ENCODE peak calls at places on chromosomes 11 and 22, in ten cellular contexts. I, U, R, X, P, C, D, J, Q and B are unnamed samples.

GRCh38 chr11:47260366-47260765 is 2.6 kb downstream of the NR1H3 start:
- DNase-seq in D (no peak), J (no peak), Q (no peak), P (no peak), C (no peak), U (no peak), I (no peak), R (no peak), X (no peak), B (no peak)

GRCh38 chr11:120147094-120147949 is 9.4 kb upstream of the TRIM29 start:
- DNase-seq in R (no peak), U (no peak), P (no peak), X (no peak), D (no peak), I (no peak), C (no peak), Q (no peak), J (peak), B (no peak)

GRCh38 chr11:108985611-108986279 is 320.9 kb downstream of the DDX10 start:
- DNase-seq in D (no peak), C (peak), Q (no peak), R (no peak), I (peak), X (no peak), U (peak), J (no peak), P (peak), B (no peak)

GRCh38 chr11:68688881-68689280 is 4.5 kb downstream of the GAL start:
- DNase-seq in R (no peak), I (no peak), J (no peak), D (no peak), Q (no peak), X (no peak), C (no peak), P (no peak), U (no peak), B (no peak)

GRCh38 chr11:35260342-35260985 is 121.5 kb downstream of the CD44 start:
- DNase-seq in X (no peak), Q (no peak), I (peak), R (no peak), U (peak), J (peak), P (peak), C (peak), D (no peak), B (no peak)

GRCh38 chr11:72703281-72704008 is 29.2 kb upstream of the PDE2A start:
- DNase-seq in P (peak), R (no peak), X (peak), C (peak), I (peak), Q (no peak), J (no peak), D (no peak), U (peak), B (no peak)

GRCh38 chr11:66076561-66076960 is 6.5 kb downstream of the PACS1 start:
- DNase-seq in P (no peak), C (peak), D (no peak), R (no peak), U (peak), Q (no peak), X (no peak), J (no peak), I (no peak), B (no peak)

GRCh38 chr22:23756891-23757290 is 2.7 kb upstream of the VPREB3 start:
- DNase-seq in P (no peak), R (no peak), U (no peak), D (no peak), J (no peak), Q (peak), I (no peak), C (no peak), X (no peak), B (no peak)

GRCh38 chr22:47190276-47190956 is 428.0 kb downstream of the TBC1D22A start:
- DNase-seq in P (no peak), C (no peak), J (peak), Q (no peak), D (no peak), R (no peak), U (no peak), X (peak), I (no peak), B (no peak)

GRCh38 chr11:34302046-34302921 is 55.5 kb downstream of the ABTB2 start:
- DNase-seq in J (no peak), R (no peak), C (peak), P (peak), D (peak), I (peak), U (peak), X (no peak), Q (no peak), B (no peak)

GRCh38 chr11:66420671-66421476 is at the start of gene NPAS4:
- DNase-seq in U (no peak), R (no peak), J (no peak), C (no peak), P (no peak), Q (peak), I (no peak), D (no peak), X (no peak), B (no peak)

GRCh38 chr11:1221848-1222311 is 986 bp upstream of the MUC5B start:
- DNase-seq in C (no peak), Q (no peak), I (no peak), P (no peak), J (peak), R (no peak), U (no peak), X (no peak), D (no peak), B (no peak)

GRCh38 chr11:84012171-84012826 is 726.1 kb upstream of the CCDC90B start:
- DNase-seq in P (peak), J (no peak), R (no peak), I (no peak), Q (no peak), X (no peak), D (no peak), U (no peak), C (no peak), B (no peak)

GRCh38 chr11:72578051-72578450 is 96.2 kb downstream of the PDE2A start:
- DNase-seq in J (peak), P (no peak), I (no peak), X (no peak), D (no peak), U (no peak), C (no peak), R (no peak), Q (no peak), B (no peak)

GRCh38 chr11:120336641-120337132 is 474 bp downstream of the ARHGEF12 start:
- DNase-seq in C (no peak), J (no peak), R (no peak), Q (peak), P (peak), I (peak), X (peak), D (no peak), U (peak), B (no peak)

GRCh38 chr22:42433754-42434153 is 1.6 kb upstream of the NFAM1 start:
- DNase-seq in I (no peak), D (no peak), U (no peak), R (no peak), X (no peak), C (no peak), P (no peak), J (no peak), Q (no peak), B (no peak)

GRCh38 chr11:45543808-45544422 is 121.5 kb downstream of the CHST1 start:
- DNase-seq in U (peak), R (no peak), C (peak), X (no peak), D (no peak), Q (peak), I (peak), J (no peak), P (no peak), B (no peak)

DNA sequence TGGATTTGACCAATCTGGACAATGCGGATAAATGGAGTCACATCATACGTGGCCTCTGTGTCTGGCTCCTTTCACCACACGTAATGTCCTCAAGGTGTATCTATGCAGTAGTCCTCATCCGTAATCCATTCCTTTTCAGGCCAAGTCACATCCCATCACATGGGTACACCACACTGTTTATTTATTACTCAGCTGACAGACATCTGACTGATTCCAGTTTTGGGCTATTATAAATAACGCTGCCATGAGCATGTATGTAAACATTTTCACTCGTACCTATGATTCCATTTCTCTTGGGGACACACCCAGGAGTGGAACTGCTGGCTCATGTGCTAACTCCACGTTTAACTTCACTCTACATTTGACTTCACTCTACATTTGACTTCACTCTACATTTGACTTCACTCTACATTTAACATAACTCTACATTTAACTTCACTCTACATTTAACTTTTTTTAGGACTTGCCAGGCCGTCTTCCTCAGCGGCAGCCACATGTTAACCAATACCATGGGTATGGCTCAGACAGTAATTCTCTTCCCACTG is 52.1 kb downstream of the SHANK2 start:
- DNase-seq in C (no peak), U (no peak), P (no peak), J (no peak), D (no peak), I (no peak), Q (no peak), R (no peak), X (no peak), B (no peak)
- H3K4me3 ChIP-seq in C (no peak), U (no peak), P (no peak), J (no peak), D (no peak), I (no peak), Q (no peak), R (no peak), X (no peak), B (no peak)

GRCh38 chr11:128563308-128563707 is 24.1 kb downstream of the ETS1 start:
- DNase-seq in U (no peak), R (no peak), I (no peak), P (no peak), D (no peak), C (no peak), Q (no peak), J (no peak), X (no peak), B (no peak)

GRCh38 chr11:128563942-128564641 is 23.3 kb downstream of the ETS1 start:
- DNase-seq in J (no peak), R (no peak), I (no peak), Q (no peak), P (no peak), C (no peak), U (no peak), X (no peak), D (no peak), B (no peak)

GRCh38 chr11:128567130-128567529 is 20.2 kb downstream of the ETS1 start:
- DNase-seq in P (no peak), J (no peak), U (no peak), D (no peak), X (no peak), Q (no peak), C (no peak), I (no peak), R (no peak), B (no peak)

GRCh38 chr11:128565881-128566280 is 21.5 kb downstream of the ETS1 start:
- DNase-seq in I (no peak), P (no peak), U (no peak), J (peak), R (no peak), C (no peak), Q (no peak), D (no peak), X (no peak), B (no peak)

GRCh38 chr11:128564642-128565245 is 22.6 kb downstream of the ETS1 start:
- DNase-seq in U (no peak), R (no peak), X (no peak), P (no peak), I (no peak), C (no peak), J (no peak), Q (no peak), D (no peak), B (no peak)
- H3K4me3 ChIP-seq in U (no peak), R (no peak), X (no peak), P (no peak), I (no peak), C (no peak), J (no peak), Q (no peak), D (no peak), B (no peak)

GRCh38 chr11:100689141-100689540 is 2.1 kb downstream of the ARHGAP42 start:
- DNase-seq in J (no peak), X (no peak), R (no peak), C (no peak), Q (no peak), U (peak), D (no peak), P (no peak), I (no peak), B (no peak)

GRCh38 chr11:100684101-100685065 is 2.7 kb upstream of the ARHGAP42 start:
- DNase-seq in P (peak), X (no peak), J (no peak), C (no peak), D (peak), U (no peak), Q (no peak), I (peak), R (no peak), B (no peak)

GRCh38 chr11:100687032-100687629 is at the start of gene ARHGAP42:
- DNase-seq in Q (peak), P (peak), I (peak), J (peak), R (no peak), C (peak), D (peak), X (peak), U (peak), B (no peak)

GRCh38 chr11:100687630-100688395 is 725 bp downstream of the ARHGAP42 start:
- DNase-seq in Q (peak), R (no peak), C (peak), D (peak), U (peak), P (peak), I (peak), J (peak), X (peak), B (no peak)

DNA sequence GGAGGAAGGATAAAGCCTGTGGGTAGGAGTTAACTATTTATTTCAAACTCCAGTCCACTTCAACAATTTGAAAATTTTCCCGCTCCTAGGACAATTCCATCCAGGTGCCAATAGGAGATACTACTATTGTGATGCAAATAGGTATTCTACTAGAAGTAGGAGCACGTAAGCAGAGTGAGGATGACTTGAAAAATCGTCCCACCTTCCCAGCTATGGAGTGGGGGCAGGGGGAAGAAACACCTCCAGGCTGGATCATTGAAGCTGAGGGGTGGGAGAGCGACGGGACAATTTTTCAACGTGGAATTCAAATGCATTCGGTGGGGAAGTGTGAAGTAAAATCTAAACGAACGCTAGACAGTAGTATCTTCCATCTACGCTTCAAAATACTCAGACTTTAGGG is 612 bp upstream of the ARHGAP42 start:
- DNase-seq in C (no peak), X (no peak), U (no peak), R (no peak), I (no peak), P (no peak), J (no peak), D (no peak), Q (peak), B (no peak)
- H3K4me3 ChIP-seq in C (peak), X (peak), U (peak), R (peak), I (peak), P (peak), J (no peak), D (peak), Q (peak), B (no peak)

DNA sequence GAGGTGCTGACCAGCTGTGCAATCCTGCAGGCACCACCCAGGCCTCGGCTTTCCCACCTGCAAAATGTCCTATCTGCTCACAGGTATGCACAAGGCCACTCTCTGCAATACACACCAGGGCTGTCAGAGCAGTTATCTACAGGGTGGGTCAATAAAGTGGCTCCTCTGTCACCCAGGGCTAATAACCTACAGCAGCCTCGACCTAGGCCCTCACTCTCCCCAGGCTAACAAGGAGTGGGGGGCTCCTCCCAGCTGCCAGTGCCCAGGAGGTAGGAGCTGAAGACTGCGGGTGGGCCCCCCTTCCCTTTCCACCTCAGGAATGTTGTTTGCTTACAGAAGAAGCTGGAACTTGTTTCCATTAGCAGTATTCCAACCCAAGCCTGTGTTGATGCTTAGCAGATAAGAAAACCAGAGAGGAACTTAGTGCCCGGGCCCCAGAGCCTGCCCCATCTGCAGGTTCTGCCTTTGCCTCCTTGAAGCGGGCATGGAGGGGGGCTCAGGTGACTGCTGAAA is 26.8 kb downstream of the MYH9 start:
- DNase-seq in C (peak), I (no peak), P (no peak), X (no peak), J (no peak), U (no peak), D (no peak), R (no peak), Q (peak), B (no peak)
- H3K4me3 ChIP-seq in C (no peak), I (no peak), P (no peak), X (no peak), J (no peak), U (no peak), D (no peak), R (peak), Q (peak), B (peak)

DNA sequence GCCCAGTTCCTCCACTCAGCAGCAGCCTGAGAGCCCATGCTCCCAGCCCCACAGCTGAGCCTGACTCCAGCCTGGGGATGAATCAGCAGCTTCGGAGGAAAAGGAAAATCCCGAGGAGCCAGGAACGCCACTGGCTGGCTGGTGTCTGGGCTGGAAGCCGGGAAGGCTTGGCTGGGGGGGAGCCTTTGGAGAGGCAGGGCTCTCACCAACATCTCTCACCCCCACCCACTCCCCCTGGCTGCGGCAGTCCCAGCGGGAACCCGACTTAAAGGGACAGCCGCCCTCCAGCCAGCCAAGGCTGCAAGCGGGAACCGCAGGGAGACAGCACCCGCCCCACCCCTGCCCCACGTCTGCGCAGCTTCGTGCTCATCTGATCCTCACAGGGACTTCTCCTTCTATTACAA is 28.4 kb downstream of the KIAA0930 start:
- DNase-seq in X (peak), U (peak), R (peak), J (peak), I (peak), D (no peak), C (peak), Q (peak), P (peak), B (no peak)
- H3K4me3 ChIP-seq in X (peak), U (peak), R (peak), J (no peak), I (peak), D (no peak), C (peak), Q (no peak), P (peak), B (no peak)

DNA sequence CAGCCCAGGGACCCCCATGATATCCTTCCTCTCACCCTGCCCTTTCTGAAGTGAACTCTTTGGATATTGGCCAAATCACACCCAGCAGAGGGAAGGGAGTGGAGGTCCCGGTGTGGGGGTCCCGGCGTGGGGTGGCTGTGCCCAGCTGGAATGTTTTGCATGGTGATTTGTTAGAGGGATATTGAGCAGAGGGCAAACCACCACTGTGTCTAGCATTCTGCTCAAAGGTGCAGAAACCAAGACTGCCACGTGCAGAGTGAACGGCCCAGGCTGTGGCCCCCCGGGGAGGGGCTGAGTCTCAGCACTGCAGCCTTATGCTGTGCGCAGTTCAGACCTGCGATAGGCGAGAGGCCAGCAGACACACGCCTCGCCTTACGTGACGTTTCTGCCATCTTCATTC is 7.9 kb upstream of the BID start:
- DNase-seq in X (no peak), I (no peak), R (no peak), C (no peak), U (no peak), D (peak), P (no peak), J (no peak), Q (no peak), B (no peak)
- H3K4me3 ChIP-seq in X (no peak), I (no peak), R (no peak), C (no peak), U (no peak), D (no peak), P (no peak), J (no peak), Q (no peak), B (no peak)

GRCh38 chr11:96470521-96470920 is 80.7 kb downstream of the JRKL start:
- DNase-seq in Q (no peak), U (no peak), X (no peak), R (no peak), D (no peak), I (peak), P (no peak), C (no peak), J (no peak), B (no peak)

GRCh38 chr11:96472085-96472484 is 82.3 kb downstream of the JRKL start:
- DNase-seq in X (no peak), U (no peak), C (no peak), Q (peak), P (no peak), D (no peak), J (no peak), R (no peak), I (no peak), B (no peak)

DNA sequence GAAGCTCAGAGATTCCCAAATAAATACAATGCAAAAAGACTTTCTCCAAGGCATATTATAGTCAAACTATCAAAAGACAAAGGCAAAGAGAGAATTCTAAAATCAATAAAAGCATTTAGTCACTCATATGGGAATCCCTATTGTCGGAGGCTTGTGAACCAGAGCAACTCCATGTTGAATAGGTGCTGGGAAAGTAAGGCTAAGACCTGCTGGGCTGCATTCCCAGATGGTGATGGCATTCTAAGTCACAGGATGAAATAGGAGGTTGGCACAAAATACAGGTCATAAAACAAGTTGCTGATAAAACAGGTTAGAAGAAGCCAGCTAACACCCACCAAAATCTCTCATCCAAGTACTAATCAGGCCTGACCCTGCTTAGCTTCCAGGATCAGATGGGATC is 84.5 kb downstream of the JRKL start:
- DNase-seq in D (no peak), X (no peak), J (no peak), C (no peak), U (no peak), Q (no peak), I (no peak), R (no peak), P (no peak), B (no peak)
- H3K4me3 ChIP-seq in D (no peak), X (no peak), J (no peak), C (no peak), U (no peak), Q (no peak), I (no peak), R (no peak), P (no peak), B (no peak)

GRCh38 chr11:105033781-105034180 is 1.2 kb downstream of the CASP1 start:
- DNase-seq in C (no peak), J (no peak), I (no peak), U (no peak), P (no peak), D (no peak), R (no peak), Q (no peak), X (no peak), B (no peak)

GRCh38 chr11:105027671-105028070 is 4.7 kb upstream of the CASP5 start:
- DNase-seq in U (no peak), C (no peak), X (no peak), J (no peak), Q (no peak), D (no peak), I (no peak), R (no peak), P (no peak), B (no peak)

GRCh38 chr11:105035262-105035620 is 297 bp upstream of the CASP1 start:
- DNase-seq in X (no peak), P (no peak), J (no peak), D (no peak), U (no peak), I (no peak), R (no peak), C (no peak), Q (no peak), B (no peak)

GRCh38 chr11:105033344-105033743 is 1.6 kb downstream of the CASP1 start:
- DNase-seq in C (no peak), R (no peak), D (no peak), X (no peak), P (no peak), J (no peak), Q (no peak), U (no peak), I (no peak), B (no peak)

GRCh38 chr11:105032495-105032894 is 2.4 kb downstream of the CASP1 start:
- DNase-seq in D (no peak), I (no peak), J (no peak), C (no peak), R (no peak), Q (no peak), U (no peak), P (no peak), X (no peak), B (no peak)
- H3K4me3 ChIP-seq in D (no peak), I (no peak), J (no peak), C (no peak), R (no peak), Q (no peak), U (no peak), P (no peak), X (no peak), B (peak)